ENCODE peak calls at places on chromosomes 6 and 20, in eight cellular contexts. One of them, this sample, is unnamed.

GRCh38 chr6:158460602-158461092 is 99.2 kb upstream of the TMEM181 start:
- DNase-seq in breast epithelium: no peak
- DNase-seq in transverse colon: no peak
- DNase-seq in prostate gland: no peak
- DNase-seq in stomach: no peak
- DNase-seq in vagina: no peak
- DNase-seq in upper lobe of left lung: no peak
- DNase-seq in GM23338: no peak
- DNase-seq in this sample: no peak

GRCh38 chr6:138004423-138005287 is 102.6 kb downstream of the PERP start:
- DNase-seq in transverse colon: no peak
- DNase-seq in stomach: no peak
- DNase-seq in GM23338: peak
- DNase-seq in vagina: no peak
- DNase-seq in prostate gland: no peak
- DNase-seq in upper lobe of left lung: no peak
- DNase-seq in breast epithelium: no peak
- DNase-seq in this sample: no peak

GRCh38 chr6:43115365-43115764 is 39.3 kb downstream of the PTK7 start:
- DNase-seq in prostate gland: no peak
- DNase-seq in vagina: no peak
- DNase-seq in stomach: no peak
- DNase-seq in GM23338: no peak
- DNase-seq in upper lobe of left lung: no peak
- DNase-seq in breast epithelium: no peak
- DNase-seq in transverse colon: no peak
- DNase-seq in this sample: no peak

GRCh38 chr6:12637960-12638641 is 78.5 kb upstream of the PHACTR1 start:
- DNase-seq in upper lobe of left lung: no peak
- DNase-seq in vagina: no peak
- DNase-seq in breast epithelium: no peak
- DNase-seq in GM23338: peak
- DNase-seq in transverse colon: peak
- DNase-seq in prostate gland: peak
- DNase-seq in stomach: peak
- DNase-seq in this sample: no peak

GRCh38 chr20:31841928-31842327 is 3.5 kb downstream of the FOXS1 start:
- DNase-seq in upper lobe of left lung: no peak
- DNase-seq in transverse colon: no peak
- DNase-seq in vagina: no peak
- DNase-seq in breast epithelium: no peak
- DNase-seq in stomach: no peak
- DNase-seq in prostate gland: no peak
- DNase-seq in GM23338: no peak
- DNase-seq in this sample: no peak

GRCh38 chr20:30815577-30816181 is 441.8 kb upstream of the DEFB115 start:
- DNase-seq in stomach: no peak
- DNase-seq in upper lobe of left lung: peak
- DNase-seq in vagina: no peak
- DNase-seq in transverse colon: no peak
- DNase-seq in GM23338: peak
- DNase-seq in prostate gland: no peak
- DNase-seq in breast epithelium: no peak
- DNase-seq in this sample: peak

GRCh38 chr6:11144393-11144829 is 32.9 kb upstream of the ERVFRD-1 start:
- DNase-seq in breast epithelium: peak
- DNase-seq in stomach: peak
- DNase-seq in prostate gland: peak
- DNase-seq in upper lobe of left lung: no peak
- DNase-seq in vagina: no peak
- DNase-seq in GM23338: peak
- DNase-seq in transverse colon: peak
- DNase-seq in this sample: peak

GRCh38 chr6:9335470-9335869 is 900.1 kb upstream of the SLC35B3 start:
- DNase-seq in upper lobe of left lung: peak
- DNase-seq in prostate gland: no peak
- DNase-seq in breast epithelium: no peak
- DNase-seq in stomach: no peak
- DNase-seq in vagina: no peak
- DNase-seq in transverse colon: no peak
- DNase-seq in GM23338: no peak
- DNase-seq in this sample: no peak

GRCh38 chr6:159615923-159616322 is 77.1 kb downstream of the SOD2 start:
- DNase-seq in vagina: no peak
- DNase-seq in transverse colon: no peak
- DNase-seq in breast epithelium: no peak
- DNase-seq in GM23338: no peak
- DNase-seq in upper lobe of left lung: no peak
- DNase-seq in stomach: no peak
- DNase-seq in prostate gland: no peak
- DNase-seq in this sample: no peak

GRCh38 chr6:17865798-17866725 is 121.4 kb downstream of the KIF13A start:
- DNase-seq in GM23338: no peak
- DNase-seq in vagina: no peak
- DNase-seq in prostate gland: peak
- DNase-seq in transverse colon: peak
- DNase-seq in stomach: peak
- DNase-seq in upper lobe of left lung: no peak
- DNase-seq in breast epithelium: peak
- DNase-seq in this sample: peak

GRCh38 chr6:165729307-165729936 is 66.4 kb upstream of the PDE10A start:
- DNase-seq in stomach: peak
- DNase-seq in vagina: no peak
- DNase-seq in breast epithelium: no peak
- DNase-seq in transverse colon: peak
- DNase-seq in prostate gland: no peak
- DNase-seq in GM23338: peak
- DNase-seq in upper lobe of left lung: no peak
- DNase-seq in this sample: no peak

GRCh38 chr6:3616565-3617176 is 134.8 kb downstream of the PXDC1 start:
- DNase-seq in transverse colon: no peak
- DNase-seq in GM23338: no peak
- DNase-seq in stomach: no peak
- DNase-seq in upper lobe of left lung: no peak
- DNase-seq in breast epithelium: no peak
- DNase-seq in prostate gland: no peak
- DNase-seq in vagina: peak
- DNase-seq in this sample: peak

GRCh38 chr6:44053106-44053756 is 74.0 kb downstream of the MRPL14 start:
- DNase-seq in stomach: no peak
- DNase-seq in prostate gland: no peak
- DNase-seq in transverse colon: no peak
- DNase-seq in GM23338: no peak
- DNase-seq in vagina: no peak
- DNase-seq in upper lobe of left lung: peak
- DNase-seq in breast epithelium: no peak
- DNase-seq in this sample: no peak

GRCh38 chr6:127384007-127384406 is 40.6 kb upstream of the ECHDC1 start:
- DNase-seq in transverse colon: no peak
- DNase-seq in prostate gland: no peak
- DNase-seq in vagina: no peak
- DNase-seq in stomach: no peak
- DNase-seq in GM23338: no peak
- DNase-seq in upper lobe of left lung: no peak
- DNase-seq in breast epithelium: no peak
- DNase-seq in this sample: no peak

GRCh38 chr20:25336561-25337422 is 53.8 kb downstream of the ABHD12 start:
- DNase-seq in stomach: no peak
- DNase-seq in GM23338: peak
- DNase-seq in transverse colon: no peak
- DNase-seq in vagina: no peak
- DNase-seq in prostate gland: peak
- DNase-seq in breast epithelium: peak
- DNase-seq in upper lobe of left lung: no peak
- DNase-seq in this sample: no peak

GRCh38 chr20:41232971-41233926 is 84.3 kb downstream of the ZHX3 start:
- DNase-seq in GM23338: no peak
- DNase-seq in breast epithelium: no peak
- DNase-seq in transverse colon: no peak
- DNase-seq in vagina: no peak
- DNase-seq in stomach: no peak
- DNase-seq in upper lobe of left lung: no peak
- DNase-seq in prostate gland: peak
- DNase-seq in this sample: no peak

GRCh38 chr6:130537447-130537846 is 171.6 kb downstream of the TMEM200A start:
- DNase-seq in upper lobe of left lung: no peak
- DNase-seq in transverse colon: no peak
- DNase-seq in GM23338: no peak
- DNase-seq in vagina: no peak
- DNase-seq in prostate gland: no peak
- DNase-seq in stomach: no peak
- DNase-seq in breast epithelium: no peak
- DNase-seq in this sample: no peak

GRCh38 chr6:157610451-157610999 is 212.5 kb upstream of the SNX9 start:
- DNase-seq in transverse colon: no peak
- DNase-seq in stomach: no peak
- DNase-seq in breast epithelium: no peak
- DNase-seq in vagina: no peak
- DNase-seq in upper lobe of left lung: no peak
- DNase-seq in prostate gland: no peak
- DNase-seq in GM23338: no peak
- DNase-seq in this sample: peak

GRCh38 chr20:20450461-20451027 is 82.6 kb downstream of the INSM1 start:
- DNase-seq in stomach: peak
- DNase-seq in upper lobe of left lung: no peak
- DNase-seq in transverse colon: no peak
- DNase-seq in GM23338: no peak
- DNase-seq in prostate gland: no peak
- DNase-seq in vagina: no peak
- DNase-seq in breast epithelium: no peak
- DNase-seq in this sample: no peak

GRCh38 chr6:155030148-155030720 is 35.1 kb downstream of the TIAM2 start:
- DNase-seq in breast epithelium: no peak
- DNase-seq in stomach: no peak
- DNase-seq in prostate gland: no peak
- DNase-seq in GM23338: no peak
- DNase-seq in vagina: no peak
- DNase-seq in upper lobe of left lung: no peak
- DNase-seq in transverse colon: no peak
- DNase-seq in this sample: no peak
- TF ChIP-seq POLR2AphosphoS5 in breast epithelium: no peak
- TF ChIP-seq POLR2AphosphoS5 in stomach: no peak
- TF ChIP-seq POLR2AphosphoS5 in prostate gland: no peak
- TF ChIP-seq POLR2AphosphoS5 in GM23338: no peak
- TF ChIP-seq POLR2AphosphoS5 in vagina: no peak
- TF ChIP-seq POLR2AphosphoS5 in upper lobe of left lung: no peak
- TF ChIP-seq POLR2AphosphoS5 in transverse colon: no peak
- TF ChIP-seq POLR2AphosphoS5 in this sample: no peak

GRCh38 chr6:52286798-52287432 is 2.4 kb upstream of the MCM3 start:
- DNase-seq in vagina: no peak
- DNase-seq in GM23338: peak
- DNase-seq in transverse colon: peak
- DNase-seq in stomach: peak
- DNase-seq in upper lobe of left lung: no peak
- DNase-seq in prostate gland: peak
- DNase-seq in breast epithelium: no peak
- DNase-seq in this sample: no peak
- TF ChIP-seq CTCF in vagina: no peak
- TF ChIP-seq CTCF in GM23338: peak
- TF ChIP-seq CTCF in transverse colon: peak
- TF ChIP-seq CTCF in stomach: peak
- TF ChIP-seq CTCF in upper lobe of left lung: peak
- TF ChIP-seq CTCF in prostate gland: peak
- TF ChIP-seq CTCF in breast epithelium: no peak
- TF ChIP-seq CTCF in this sample: no peak

GRCh38 chr6:125361868-125362267 is 60.1 kb upstream of the HDDC2 start:
- DNase-seq in GM23338: no peak
- DNase-seq in vagina: no peak
- DNase-seq in prostate gland: no peak
- DNase-seq in stomach: no peak
- DNase-seq in upper lobe of left lung: no peak
- DNase-seq in transverse colon: no peak
- DNase-seq in breast epithelium: no peak
- DNase-seq in this sample: no peak

GRCh38 chr6:125367036-125367782 is 65.4 kb upstream of the HDDC2 start:
- DNase-seq in breast epithelium: no peak
- DNase-seq in prostate gland: no peak
- DNase-seq in GM23338: no peak
- DNase-seq in transverse colon: no peak
- DNase-seq in upper lobe of left lung: no peak
- DNase-seq in vagina: no peak
- DNase-seq in stomach: no peak
- DNase-seq in this sample: no peak

GRCh38 chr6:125363010-125363359 is 61.2 kb upstream of the HDDC2 start:
- DNase-seq in transverse colon: no peak
- DNase-seq in GM23338: peak
- DNase-seq in prostate gland: no peak
- DNase-seq in upper lobe of left lung: no peak
- DNase-seq in breast epithelium: peak
- DNase-seq in vagina: no peak
- DNase-seq in stomach: no peak
- DNase-seq in this sample: no peak

GRCh38 chr6:125365230-125365629 is 63.5 kb upstream of the HDDC2 start:
- DNase-seq in prostate gland: no peak
- DNase-seq in GM23338: no peak
- DNase-seq in stomach: no peak
- DNase-seq in vagina: no peak
- DNase-seq in transverse colon: no peak
- DNase-seq in breast epithelium: no peak
- DNase-seq in upper lobe of left lung: no peak
- DNase-seq in this sample: no peak

GRCh38 chr6:125363360-125364121 is 61.8 kb upstream of the HDDC2 start:
- DNase-seq in prostate gland: no peak
- DNase-seq in breast epithelium: peak
- DNase-seq in GM23338: peak
- DNase-seq in transverse colon: peak
- DNase-seq in vagina: no peak
- DNase-seq in upper lobe of left lung: peak
- DNase-seq in stomach: peak
- DNase-seq in this sample: peak
- TF ChIP-seq POLR2AphosphoS5 in prostate gland: no peak
- TF ChIP-seq POLR2AphosphoS5 in breast epithelium: no peak
- TF ChIP-seq POLR2AphosphoS5 in GM23338: peak
- TF ChIP-seq POLR2AphosphoS5 in transverse colon: no peak
- TF ChIP-seq POLR2AphosphoS5 in vagina: no peak
- TF ChIP-seq POLR2AphosphoS5 in upper lobe of left lung: no peak
- TF ChIP-seq POLR2AphosphoS5 in stomach: no peak
- TF ChIP-seq POLR2AphosphoS5 in this sample: no peak

GRCh38 chr20:7375905-7376304 is 564.4 kb downstream of the HAO1 start:
- DNase-seq in breast epithelium: no peak
- DNase-seq in GM23338: peak
- DNase-seq in transverse colon: no peak
- DNase-seq in prostate gland: no peak
- DNase-seq in upper lobe of left lung: no peak
- DNase-seq in stomach: no peak
- DNase-seq in vagina: no peak
- DNase-seq in this sample: no peak
- TF ChIP-seq CTCF in breast epithelium: no peak
- TF ChIP-seq CTCF in GM23338: no peak
- TF ChIP-seq CTCF in transverse colon: peak
- TF ChIP-seq CTCF in prostate gland: peak
- TF ChIP-seq CTCF in upper lobe of left lung: no peak
- TF ChIP-seq CTCF in stomach: peak
- TF ChIP-seq CTCF in vagina: peak
- TF ChIP-seq CTCF in this sample: no peak